ENCODE peak calls at places on chromosome 13, in eight cellular contexts. V is AG04450; K is CD8-positive, alpha-beta memory T cell; Q is HS-27A; E is anterior cingulate cortex; R is fibroblast of the conjunctiva; S is pancreas; F is activated CD4-positive, alpha-beta T cell treated with anti-CD3 and anti-CD28 coated beads, Interleukin-2, amount 50 U/mL, for 48 hours. G is an unnamed sample.

GRCh38 chr13:108006619-108007018 is 208.7 kb downstream of the LIG4 start:
- DNase-seq in Q (no peak), F (no peak), K (no peak), R (no peak), V (no peak), S (no peak), E (no peak), G (no peak)

GRCh38 chr13:100511422-100511821 is 77.2 kb downstream of the GGACT start:
- DNase-seq in R (no peak), Q (no peak), S (no peak), K (no peak), F (no peak), V (no peak), E (no peak), G (no peak)

GRCh38 chr13:49641810-49642291 is 13.5 kb downstream of the ARL11 start:
- DNase-seq in V (peak), R (peak), F (no peak), Q (peak), S (peak), K (no peak), E (no peak), G (no peak)

GRCh38 chr13:77698211-77699058 is 948 bp downstream of the SLAIN1 start:
- DNase-seq in R (no peak), Q (no peak), E (peak), F (peak), K (peak), S (peak), V (no peak), G (peak)

GRCh38 chr13:80665792-80666333 is 324.9 kb upstream of the SPRY2 start:
- DNase-seq in F (no peak), K (no peak), E (no peak), V (no peak), R (no peak), S (no peak), Q (no peak), G (no peak)

GRCh38 chr13:109833071-109833470 is 46.7 kb upstream of the IRS2 start:
- DNase-seq in Q (no peak), R (no peak), S (no peak), K (no peak), E (no peak), V (no peak), F (no peak), G (no peak)

GRCh38 chr13:113769106-113769505 is 10.1 kb downstream of the TMEM255B start:
- DNase-seq in R (no peak), S (no peak), K (no peak), E (no peak), F (no peak), V (no peak), Q (no peak), G (no peak)

GRCh38 chr13:51942189-51942588 is 69.1 kb downstream of the ATP7B start:
- DNase-seq in S (no peak), F (peak), R (no peak), K (peak), Q (no peak), E (no peak), V (no peak), G (no peak)

GRCh38 chr13:30256713-30257432 is 50.5 kb downstream of the KATNAL1 start:
- DNase-seq in E (no peak), V (no peak), K (no peak), R (no peak), S (no peak), Q (no peak), F (no peak), G (no peak)

GRCh38 chr13:76856141-76856571 is 30.0 kb downstream of the KCTD12 start:
- DNase-seq in E (no peak), R (peak), S (no peak), V (no peak), F (no peak), Q (no peak), K (no peak), G (no peak)

GRCh38 chr13:111328803-111329410 is 8.5 kb downstream of the TEX29 start:
- DNase-seq in S (no peak), R (no peak), F (no peak), V (no peak), Q (no peak), E (no peak), K (no peak), G (peak)

GRCh38 chr13:33637978-33638743 is 179.8 kb upstream of the RFC3 start:
- DNase-seq in K (no peak), E (no peak), F (no peak), R (no peak), V (no peak), S (no peak), Q (no peak), G (no peak)

GRCh38 chr13:111482806-111483620 is 162.6 kb downstream of the TEX29 start:
- DNase-seq in V (no peak), Q (no peak), K (no peak), S (no peak), E (no peak), R (no peak), F (no peak), G (no peak)

GRCh38 chr13:40986328-40986856 is 32.7 kb downstream of the ELF1 start:
- DNase-seq in Q (no peak), E (no peak), R (peak), V (no peak), S (no peak), K (no peak), F (no peak), G (no peak)

GRCh38 chr13:98274921-98275487 is 97.9 kb upstream of the RNF113B start:
- DNase-seq in E (no peak), S (no peak), K (no peak), R (no peak), V (peak), Q (no peak), F (no peak), G (no peak)

GRCh38 chr13:44413095-44413494 is 39.5 kb downstream of the SERP2 start:
- DNase-seq in R (no peak), F (no peak), V (no peak), S (no peak), K (no peak), Q (no peak), E (no peak), G (no peak)

GRCh38 chr13:62643007-62643483 is 1227.4 kb upstream of the PCDH20 start:
- DNase-seq in E (no peak), K (no peak), Q (peak), S (no peak), R (no peak), V (no peak), F (no peak), G (no peak)

GRCh38 chr13:104105418-104106355 is 1039.5 kb upstream of the SLC10A2 start:
- DNase-seq in Q (no peak), S (peak), E (no peak), R (no peak), K (no peak), V (no peak), F (no peak), G (peak)